ENCODE peak calls at places on chromosomes 11 and 22, in eight cellular contexts. R is right cardiac atrium; J is CD8-positive, alpha-beta T cell; B is coronary artery; U is uterus; I is thyroid gland; O is mammary epithelial cell; Y is K562. Q is an unnamed sample.

GRCh38 chr11:10878408-10879214 is 20.8 kb upstream of the ZBED5 start:
- DNase-seq in R (no peak), J (no peak), O (peak; percentile 52), Y (peak; percentile 26), U (no peak), B (no peak), I (peak; percentile 16), Q (no peak)

GRCh38 chr11:131886201-131886600 is 515.8 kb downstream of the NTM start:
- DNase-seq in U (no peak), R (no peak), I (no peak), J (no peak), B (no peak), Y (no peak), O (peak; percentile 25), Q (no peak)

GRCh38 chr11:36577859-36578258 is 10.1 kb downstream of the RAG1 start:
- DNase-seq in I (no peak), R (no peak), O (no peak), Y (no peak), B (no peak), U (no peak), J (no peak), Q (no peak)

GRCh38 chr22:50215297-50216049 is 14.7 kb downstream of the SELENOO start:
- DNase-seq in B (no peak), R (peak; percentile 32), I (no peak), J (no peak), O (no peak), Y (no peak), U (peak; percentile 43), Q (no peak)

GRCh38 chr11:132472411-132473205 is 1059.7 kb downstream of the OPCML start:
- DNase-seq in I (no peak), O (no peak), R (no peak), U (no peak), J (no peak), Y (no peak), B (no peak), Q (no peak)

GRCh38 chr22:47651216-47651987 is 889.0 kb downstream of the TBC1D22A start:
- DNase-seq in R (no peak), B (no peak), I (no peak), O (no peak), U (no peak), Y (peak; percentile 29), J (no peak), Q (no peak)

GRCh38 chr22:49672013-49672516 is 155.6 kb downstream of the BRD1 start:
- DNase-seq in J (peak; percentile 5), I (no peak), R (no peak), O (no peak), Y (no peak), B (peak; percentile 49), U (peak; percentile 3), Q (no peak)

GRCh38 chr22:17366830-17367229 is 2.4 kb upstream of the CECR2 start:
- DNase-seq in O (no peak), B (no peak), U (peak; percentile 22), J (peak; percentile 39), R (peak; percentile 56), Y (peak; percentile 63), I (no peak), Q (no peak)

GRCh38 chr11:47394322-47395224 is 13.8 kb upstream of the SLC39A13 start:
- DNase-seq in O (no peak), B (no peak), R (peak; percentile 76), J (peak; percentile 68), I (no peak), U (no peak), Y (peak; percentile 64), Q (no peak)

GRCh38 chr11:67613960-67614715 is 7.4 kb downstream of the NDUFV1 start:
- DNase-seq in I (peak; percentile 80), B (peak; percentile 77), Y (peak; percentile 75), J (peak; percentile 86), O (peak; percentile 57), R (peak; percentile 62), U (peak; percentile 51), Q (no peak)

GRCh38 chr22:36367066-36367465 is 20.7 kb downstream of the MYH9 start:
- DNase-seq in I (no peak), R (no peak), U (peak; percentile 71), J (no peak), B (no peak), Y (no peak), O (no peak), Q (no peak)
- H3K27ac ChIP-seq in I (peak overlapping the region; percentile 93), R (peak overlapping the region; percentile 82), U (peak overlapping the region; percentile 96), J (peak overlapping the region; percentile 57), B (peak overlapping the region; percentile 90), Y (no peak overlapping the region), O (peak overlapping the region; percentile 76), Q (peak overlapping the region; percentile 99)

GRCh38 chr11:94769897-94770296 is 1.7 kb downstream of the AMOTL1 start:
- DNase-seq in B (no peak), R (peak; percentile 38), U (no peak), J (no peak), Y (no peak), O (no peak), I (peak; percentile 48), Q (no peak)
- H3K27ac ChIP-seq in B (peak overlapping the region; percentile 91), R (peak overlapping the region; percentile 65), U (peak overlapping the region; percentile 94), J (no peak overlapping the region), Y (peak overlapping the region; percentile 87), O (peak overlapping the region; percentile 91), I (peak overlapping the region; percentile 92), Q (peak overlapping the region; percentile 98)

GRCh38 chr11:43360361-43361032 is 1.8 kb downstream of the TTC17 start:
- DNase-seq in I (no peak), B (no peak), J (no peak), O (no peak), Y (no peak), U (no peak), R (no peak), Q (no peak)
- H3K27ac ChIP-seq in I (no peak overlapping the region), B (no peak overlapping the region), J (no peak overlapping the region), O (peak overlapping the region; percentile 77), Y (peak overlapping the region; percentile 90), U (no peak overlapping the region), R (no peak overlapping the region), Q (no peak overlapping the region)

GRCh38 chr22:45781459-45781858 is 109.8 kb downstream of the ATXN10 start:
- DNase-seq in U (no peak), B (no peak), J (no peak), O (no peak), I (no peak), R (no peak), Y (no peak), Q (no peak)

GRCh38 chr22:45784357-45785277 is 113.0 kb downstream of the ATXN10 start:
- DNase-seq in U (no peak), O (no peak), I (no peak), R (no peak), B (no peak), Y (no peak), J (no peak), Q (no peak)

GRCh38 chr22:45783690-45784089 is 112.1 kb downstream of the ATXN10 start:
- DNase-seq in O (no peak), R (no peak), Y (no peak), U (no peak), B (no peak), J (no peak), I (no peak), Q (no peak)

GRCh38 chr22:45781941-45782340 is 110.3 kb downstream of the ATXN10 start:
- DNase-seq in I (no peak), R (no peak), O (peak; percentile 30), J (no peak), B (no peak), Y (no peak), U (no peak), Q (no peak)

GRCh38 chr22:45783021-45783420 is 111.4 kb downstream of the ATXN10 start:
- DNase-seq in U (no peak), B (no peak), Y (no peak), I (no peak), J (no peak), O (no peak), R (no peak), Q (no peak)
- H3K27ac ChIP-seq in U (no peak overlapping the region), B (no peak overlapping the region), Y (no peak overlapping the region), I (no peak overlapping the region), J (no peak overlapping the region), O (no peak overlapping the region), R (no peak overlapping the region), Q (no peak overlapping the region)

DNA sequence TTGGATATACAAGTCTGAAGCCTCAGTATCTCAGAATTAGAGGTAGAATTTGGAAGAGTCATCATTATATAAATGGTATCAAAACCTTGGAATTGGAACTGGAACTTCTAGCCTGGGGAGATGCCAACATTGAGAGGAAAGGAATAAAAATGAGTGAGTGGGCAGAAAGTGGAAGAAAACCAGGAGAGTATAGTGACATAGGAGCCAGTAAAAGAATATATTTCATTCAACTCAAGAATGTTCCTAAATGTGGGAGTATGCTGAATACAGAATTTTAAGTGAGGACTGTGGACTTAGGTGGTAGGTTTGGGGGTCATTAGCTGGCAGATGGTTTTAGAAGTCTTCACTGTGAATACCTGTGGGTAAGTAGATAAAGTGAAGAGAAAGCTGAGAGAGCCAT is 60.1 kb downstream of the PDHX start:
- DNase-seq in I (no peak), U (no peak), Y (no peak), R (no peak), J (no peak), O (no peak), B (no peak), Q (no peak)
- H3K27ac ChIP-seq in I (no peak overlapping the region), U (peak overlapping the region; percentile 18), Y (no peak overlapping the region), R (no peak overlapping the region), J (no peak overlapping the region), O (peak overlapping the region; percentile 78), B (no peak overlapping the region), Q (peak overlapping the region; percentile 82)

GRCh38 chr22:30675436-30675835 is 7.8 kb upstream of the DUSP18 start:
- DNase-seq in O (no peak), Y (peak; percentile 50), U (no peak), R (no peak), J (no peak), B (no peak), I (no peak), Q (no peak)
- H3K27ac ChIP-seq in O (no peak overlapping the region), Y (no peak overlapping the region), U (no peak overlapping the region), R (no peak overlapping the region), J (no peak overlapping the region), B (no peak overlapping the region), I (no peak overlapping the region), Q (no peak overlapping the region)

DNA sequence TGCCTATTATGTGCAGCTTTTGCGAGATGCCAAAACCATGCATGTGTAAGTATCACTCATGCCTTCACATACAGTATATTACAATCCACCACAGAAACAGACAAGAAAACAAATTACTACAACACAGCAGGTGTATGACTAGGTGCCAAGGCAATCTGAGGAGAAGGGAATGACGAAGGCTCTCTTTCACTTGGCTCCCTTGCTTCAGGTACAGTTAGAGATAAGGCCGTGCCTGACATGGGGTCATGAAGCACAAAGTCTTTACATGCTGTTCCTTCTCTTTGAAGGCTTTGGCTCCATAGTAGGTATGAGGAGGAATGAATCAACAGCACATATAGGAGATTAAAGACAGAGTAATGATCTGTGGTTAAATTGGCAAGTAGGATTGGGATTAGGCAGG is 65.2 kb upstream of the FSHB start:
- DNase-seq in O (no peak), J (no peak), B (no peak), R (no peak), U (no peak), Y (no peak), I (no peak), Q (no peak)
- H3K27ac ChIP-seq in O (no peak overlapping the region), J (no peak overlapping the region), B (no peak overlapping the region), R (no peak overlapping the region), U (no peak overlapping the region), Y (no peak overlapping the region), I (no peak overlapping the region), Q (no peak overlapping the region)